ENCODE peak calls at places on chromosome 19, in seven cellular contexts. L, F, G, U, Q, S and R are unnamed samples.
A peak's percentile ranks its signal among the peaks of the same experiment; 100 is the strongest.

GRCh38 chr19:19218911-19219310 is 7.2 kb downstream of the NCAN start:
- DNase-seq in S (no peak), F (no peak), Q (no peak), L (no peak), U (no peak), G (no peak), R (no peak)

GRCh38 chr19:18221815-18222725 is 4.2 kb downstream of the PDE4C start:
- DNase-seq in F (no peak), G (no peak), S (no peak), L (no peak), Q (no peak), U (no peak), R (no peak)

GRCh38 chr19:46818812-46819211 is 30.4 kb upstream of the SLC1A5 start:
- DNase-seq in S (peak; percentile 10), U (no peak), Q (peak; percentile 19), F (peak; percentile 33), L (no peak), G (no peak), R (peak; percentile 17)

GRCh38 chr19:7898967-7899366 is 4.7 kb upstream of the MAP2K7 start:
- DNase-seq in F (no peak), G (no peak), U (no peak), S (no peak), Q (no peak), L (no peak), R (no peak)

GRCh38 chr19:27870293-27870692 is 1342.7 kb downstream of the UQCRFS1 start:
- DNase-seq in U (no peak), G (no peak), Q (no peak), F (no peak), L (no peak), S (no peak), R (no peak)

GRCh38 chr19:48544856-48545750 is 6.9 kb upstream of the SULT2B1 start:
- DNase-seq in Q (no peak), S (no peak), G (no peak), U (no peak), L (no peak), F (no peak), R (no peak)

GRCh38 chr19:44891016-44891882 is at the start of gene TOMM40:
- DNase-seq in U (no peak), F (peak; percentile 100), Q (no peak), L (no peak), G (peak; percentile 99), S (peak; percentile 99), R (peak; percentile 100)

GRCh38 chr19:53865523-53865917 is 2.2 kb upstream of the MYADM start:
- DNase-seq in L (no peak), F (no peak), G (peak; percentile 43), U (no peak), Q (no peak), S (no peak), R (peak; percentile 80)

GRCh38 chr19:45363861-45364459 is 6.4 kb downstream of the ERCC2 start:
- DNase-seq in L (no peak), F (no peak), U (no peak), G (no peak), S (no peak), Q (no peak), R (no peak)

GRCh38 chr19:47776568-47776967 is 1.9 kb upstream of the SELENOW start:
- DNase-seq in S (peak; percentile 31), F (no peak), L (no peak), Q (peak; percentile 60), U (no peak), G (no peak), R (no peak)

GRCh38 chr19:18789883-18790565 is 1.1 kb downstream of the COMP start:
- DNase-seq in G (no peak), Q (no peak), L (no peak), F (no peak), U (no peak), S (peak; percentile 25), R (peak; percentile 59)

GRCh38 chr19:47796785-47797184 is 7.6 kb downstream of the TPRX1 start:
- DNase-seq in G (no peak), S (no peak), U (no peak), L (no peak), F (no peak), Q (no peak), R (no peak)

GRCh38 chr19:33933931-33934330 is 137.3 kb downstream of the KCTD15 start:
- DNase-seq in L (no peak), S (no peak), U (no peak), G (no peak), Q (no peak), F (no peak), R (no peak)

GRCh38 chr19:2274185-2274711 is 7.7 kb downstream of the PEAK3 start:
- DNase-seq in S (no peak), U (no peak), G (no peak), F (no peak), Q (no peak), L (no peak), R (peak; percentile 51)

GRCh38 chr19:19185853-19186728 is 5.9 kb downstream of the BORCS8 start:
- DNase-seq in Q (peak; percentile 57), U (peak; percentile 50), G (no peak), L (peak; percentile 56), F (peak; percentile 31), S (peak; percentile 18), R (peak; percentile 51)

GRCh38 chr19:45638930-45639729 is at the start of gene EML2:
- DNase-seq in F (no peak), S (peak; percentile 39), L (peak; percentile 81), Q (peak; percentile 36), U (no peak), G (peak; percentile 71), R (peak; percentile 67)

GRCh38 chr19:33780746-33781145 is 15.9 kb upstream of the KCTD15 start:
- DNase-seq in F (no peak), L (no peak), G (no peak), U (no peak), Q (no peak), S (peak; percentile 10), R (peak; percentile 44)

GRCh38 chr19:3599776-3600183 is 6.9 kb downstream of the TBXA2R start:
- DNase-seq in G (peak; percentile 35), F (no peak), S (no peak), U (no peak), L (no peak), Q (no peak), R (no peak)

GRCh38 chr19:42697884-42698283 is 42.4 kb downstream of the PSG3 start:
- DNase-seq in S (no peak), G (no peak), Q (no peak), U (no peak), L (no peak), F (no peak), R (peak; percentile 11)

GRCh38 chr19:45187421-45188100 is 9.0 kb downstream of the BLOC1S3 start:
- DNase-seq in U (no peak), F (no peak), G (peak; percentile 49), S (no peak), Q (peak; percentile 14), L (no peak), R (peak; percentile 29)

GRCh38 chr19:952680-953500 is 27.1 kb downstream of the ARID3A start:
- DNase-seq in S (no peak), G (no peak), F (no peak), U (no peak), Q (peak; percentile 58), L (no peak), R (no peak)

GRCh38 chr19:48292798-48293197 is 22.9 kb downstream of the ZNF114 start:
- DNase-seq in Q (peak; percentile 89), L (no peak), F (peak; percentile 93), G (no peak), S (peak; percentile 91), U (no peak), R (peak; percentile 97)

GRCh38 chr19:32935629-32936028 is 36.1 kb downstream of the CEP89 start:
- DNase-seq in L (no peak), Q (no peak), G (no peak), U (no peak), F (no peak), S (no peak), R (no peak)

GRCh38 chr19:11453468-11454341 is 18.3 kb downstream of the PRKCSH start:
- DNase-seq in Q (no peak), L (no peak), S (no peak), F (no peak), U (no peak), G (no peak), R (no peak)
- H3K4me2 ChIP-seq in Q (no peak overlapping the region), L (no peak overlapping the region), S (no peak overlapping the region), F (no peak overlapping the region), U (no peak overlapping the region), G (no peak overlapping the region), R (no peak overlapping the region)

DNA sequence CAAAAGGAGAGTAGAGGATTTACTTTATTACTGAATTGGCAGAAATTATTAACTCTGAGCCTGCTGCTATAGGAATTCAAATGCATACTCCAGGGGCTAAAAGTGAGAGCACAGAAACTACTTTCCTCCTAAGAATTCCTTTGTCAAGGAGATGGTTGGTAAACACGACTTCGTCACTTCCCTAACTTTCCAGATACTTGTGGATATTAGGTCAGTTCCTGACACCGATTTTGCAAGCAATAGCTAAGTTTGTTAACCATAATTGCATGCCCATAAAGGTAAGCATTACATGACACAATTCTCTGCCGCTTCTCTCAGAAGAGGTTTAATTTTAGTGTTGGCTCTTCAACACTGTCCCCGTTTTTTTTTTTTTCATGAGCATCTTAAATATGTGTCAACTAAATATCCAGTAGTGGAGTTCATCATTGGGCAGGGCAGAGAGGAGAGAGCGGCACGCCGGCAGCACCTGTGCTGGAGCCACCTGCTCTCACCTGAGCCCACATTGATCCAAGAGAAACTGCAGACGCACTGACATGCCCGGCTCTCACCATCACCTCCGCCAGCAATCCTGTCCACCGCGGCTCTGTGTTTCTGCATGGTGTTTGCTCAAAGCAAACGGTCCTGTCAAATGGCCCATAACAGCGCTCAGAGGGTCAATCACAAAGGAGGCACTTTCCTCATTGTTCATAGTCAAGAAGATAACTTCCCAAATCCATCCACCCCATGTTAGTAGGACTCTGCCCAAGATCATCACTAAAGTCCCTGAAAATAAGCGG is 2.6 kb downstream of the MED26 start:
- DNase-seq in G (no peak), S (no peak), Q (no peak), F (no peak), L (no peak), U (no peak), R (no peak)
- H3K4me2 ChIP-seq in G (no peak overlapping the region), S (no peak overlapping the region), Q (peak overlapping the region; percentile 87), F (no peak overlapping the region), L (no peak overlapping the region), U (no peak overlapping the region), R (no peak overlapping the region)

GRCh38 chr19:6773323-6773931 is 919 bp downstream of the VAV1 start:
- DNase-seq in F (no peak), Q (no peak), S (no peak), U (no peak), L (no peak), G (no peak), R (no peak)
- H3K4me2 ChIP-seq in F (no peak overlapping the region), Q (no peak overlapping the region), S (no peak overlapping the region), U (no peak overlapping the region), L (no peak overlapping the region), G (no peak overlapping the region), R (no peak overlapping the region)

DNA sequence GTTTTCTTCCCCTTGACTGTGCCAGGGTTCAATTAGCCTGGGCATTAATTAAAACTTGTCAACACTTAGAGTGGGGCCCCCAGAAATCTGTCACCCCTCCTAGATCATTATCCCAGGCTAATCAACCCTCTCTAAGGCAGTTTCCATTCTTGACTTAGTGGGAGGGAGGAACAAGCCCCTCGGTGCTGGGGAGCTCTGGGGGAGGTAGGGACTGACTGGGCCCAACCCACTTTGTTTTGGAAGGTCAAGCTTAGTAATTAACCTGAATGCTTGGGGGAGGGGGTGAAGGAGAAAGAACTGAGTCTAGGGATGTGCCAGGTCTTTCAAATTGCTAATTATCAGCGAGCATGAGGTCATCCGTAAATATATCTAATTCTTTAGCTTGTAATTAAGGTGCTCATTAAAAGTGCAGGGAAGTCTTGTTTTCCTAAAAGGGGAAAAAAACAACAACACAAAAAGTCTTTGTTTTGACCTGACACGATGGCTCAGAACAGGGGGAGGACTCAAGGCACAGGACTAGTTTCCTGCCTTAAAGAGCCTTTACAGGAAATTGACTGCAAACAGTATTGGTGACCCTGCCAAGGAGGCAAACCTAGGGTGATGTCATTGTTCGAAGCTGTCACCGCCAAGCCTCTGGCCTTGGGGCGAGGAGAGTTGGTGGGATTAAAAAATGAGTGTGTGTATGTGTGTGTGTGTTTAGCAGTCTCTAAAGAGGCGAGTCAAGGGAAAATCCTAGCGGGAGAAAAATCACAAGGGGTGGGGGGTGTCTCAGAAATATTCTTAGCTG is 19.4 kb downstream of the ACTN4 start:
- DNase-seq in F (peak; percentile 81), L (peak; percentile 70), U (no peak), G (no peak), Q (peak; percentile 65), S (peak; percentile 91), R (peak; percentile 90)
- H3K4me2 ChIP-seq in F (peak overlapping the region; percentile 61), L (peak overlapping the region; percentile 47), U (peak overlapping the region; percentile 25), G (peak overlapping the region; percentile 77), Q (peak overlapping the region; percentile 59), S (peak overlapping the region; percentile 9), R (peak overlapping the region; percentile 73)